ENCODE peak calls at places on chromosomes 13 and 19, in five cellular contexts. O, E, S, J and L are unnamed samples.

GRCh38 chr19:1046117-1046626 is 6.3 kb downstream of the ABCA7 start:
- DNase-seq in O (no peak), E (no peak), S (no peak), J (no peak), L (no peak)

GRCh38 chr19:47190167-47190727 is 40.8 kb downstream of the BBC3 start:
- DNase-seq in O (no peak), E (peak), S (no peak), J (peak), L (no peak)

GRCh38 chr13:47679391-47679790 is 321.7 kb downstream of the SUCLA2 start:
- DNase-seq in O (no peak), E (peak), S (no peak), J (no peak), L (no peak)

GRCh38 chr19:5480427-5480836 is 25.2 kb downstream of the ZNRF4 start:
- DNase-seq in O (no peak), E (peak), S (no peak), J (no peak), L (no peak)

GRCh38 chr19:15253513-15253912 is 21.3 kb upstream of the EPHX3 start:
- DNase-seq in O (no peak), E (no peak), S (no peak), J (no peak), L (no peak)

GRCh38 chr13:23558675-23559536 is 11.3 kb upstream of the TNFRSF19 start:
- DNase-seq in O (no peak), E (peak), S (no peak), J (no peak), L (peak)

GRCh38 chr19:14363203-14364097 is 17.8 kb upstream of the ADGRE5 start:
- DNase-seq in O (no peak), E (peak), S (peak), J (peak), L (peak)

GRCh38 chr19:48997972-48998371 is 4.3 kb downstream of the RUVBL2 start:
- DNase-seq in O (no peak), E (peak), S (no peak), J (peak), L (no peak)

GRCh38 chr13:50421457-50422130 is 406.4 kb downstream of the KCNRG start:
- DNase-seq in O (peak), E (peak), S (no peak), J (no peak), L (no peak)

GRCh38 chr19:38655148-38655824 is 7.8 kb downstream of the ACTN4 start:
- DNase-seq in O (no peak), E (no peak), S (no peak), J (no peak), L (peak)

GRCh38 chr19:42076375-42076944 is 494 bp downstream of the ZNF574 start:
- DNase-seq in O (no peak), E (no peak), S (peak), J (no peak), L (no peak)

GRCh38 chr13:111152836-111153235 is 37.7 kb downstream of the ARHGEF7 start:
- DNase-seq in O (no peak), E (no peak), S (no peak), J (no peak), L (no peak)

GRCh38 chr19:44212865-44213346 is 574 bp downstream of the ZNF227 start:
- DNase-seq in O (peak), E (peak), S (no peak), J (no peak), L (no peak)

GRCh38 chr19:35269425-35270117 is 809 bp downstream of the USF2 start:
- DNase-seq in O (peak), E (peak), S (peak), J (peak), L (peak)

GRCh38 chr13:21747456-21747855 is 76.6 kb downstream of the FGF9 start:
- DNase-seq in O (no peak), E (no peak), S (no peak), J (no peak), L (no peak)

GRCh38 chr19:4061178-4061682 is 5.5 kb downstream of the ZBTB7A start:
- DNase-seq in O (no peak), E (peak), S (no peak), J (no peak), L (no peak)

GRCh38 chr19:31698352-31698751 is 349.1 kb upstream of the TSHZ3 start:
- DNase-seq in O (no peak), E (no peak), S (no peak), J (no peak), L (no peak)

GRCh38 chr19:46383171-46383815 is 30.1 kb downstream of the CCDC8 start:
- DNase-seq in O (no peak), E (no peak), S (no peak), J (no peak), L (no peak)